ENCODE peak calls at places on chromosome 1, in seven cellular contexts. One of them, this sample, is unnamed.

GRCh38 chr1:214281902-214282695 is 1.1 kb downstream of the SMYD2 start:
- DNase-seq in kidney: no peak
- DNase-seq in pulmonary artery endothelial cell: no peak
- DNase-seq in nephron progenitor cell: peak
- DNase-seq in GM18507: no peak
- DNase-seq in HT-29: peak
- DNase-seq in cardiac fibroblast: peak
- DNase-seq in this sample: no peak

GRCh38 chr1:119532324-119532910 is 25.4 kb downstream of the HSD3B1 start:
- DNase-seq in GM18507: no peak
- DNase-seq in nephron progenitor cell: no peak
- DNase-seq in HT-29: no peak
- DNase-seq in cardiac fibroblast: no peak
- DNase-seq in kidney: no peak
- DNase-seq in pulmonary artery endothelial cell: no peak
- DNase-seq in this sample: no peak

GRCh38 chr1:3467096-3468036 is 12.9 kb downstream of the ARHGEF16 start:
- DNase-seq in kidney: peak
- DNase-seq in pulmonary artery endothelial cell: no peak
- DNase-seq in GM18507: no peak
- DNase-seq in cardiac fibroblast: no peak
- DNase-seq in nephron progenitor cell: no peak
- DNase-seq in HT-29: no peak
- DNase-seq in this sample: no peak

GRCh38 chr1:41496080-41497055 is 11.9 kb upstream of the EDN2 start:
- DNase-seq in pulmonary artery endothelial cell: peak
- DNase-seq in nephron progenitor cell: peak
- DNase-seq in cardiac fibroblast: peak
- DNase-seq in HT-29: peak
- DNase-seq in GM18507: no peak
- DNase-seq in kidney: peak
- DNase-seq in this sample: peak

GRCh38 chr1:47875831-47876586 is 121.2 kb downstream of the TRABD2B start:
- DNase-seq in HT-29: no peak
- DNase-seq in nephron progenitor cell: peak
- DNase-seq in GM18507: no peak
- DNase-seq in cardiac fibroblast: peak
- DNase-seq in pulmonary artery endothelial cell: no peak
- DNase-seq in kidney: no peak
- DNase-seq in this sample: no peak

GRCh38 chr1:215502081-215502480 is 65.0 kb upstream of the KCTD3 start:
- DNase-seq in GM18507: no peak
- DNase-seq in cardiac fibroblast: no peak
- DNase-seq in pulmonary artery endothelial cell: no peak
- DNase-seq in nephron progenitor cell: no peak
- DNase-seq in kidney: no peak
- DNase-seq in HT-29: no peak
- DNase-seq in this sample: no peak

GRCh38 chr1:247295274-247295684 is 36.4 kb downstream of the ZNF496 start:
- DNase-seq in HT-29: no peak
- DNase-seq in cardiac fibroblast: peak
- DNase-seq in GM18507: no peak
- DNase-seq in nephron progenitor cell: no peak
- DNase-seq in kidney: no peak
- DNase-seq in pulmonary artery endothelial cell: no peak
- DNase-seq in this sample: no peak

GRCh38 chr1:192998536-192998935 is 60.6 kb downstream of the UCHL5 start:
- DNase-seq in HT-29: no peak
- DNase-seq in nephron progenitor cell: no peak
- DNase-seq in pulmonary artery endothelial cell: no peak
- DNase-seq in kidney: no peak
- DNase-seq in cardiac fibroblast: no peak
- DNase-seq in GM18507: no peak
- DNase-seq in this sample: no peak